ENCODE peak calls at places on chromosome 10, in ten cellular contexts. N, L, P, R, F, Q, G, Z, T and H are unnamed samples. For H3K4me1, the result is how much of the 10 kb centered on the place peaks cover.

GRCh38 chr10:28396317-28396716 is 93.5 kb upstream of the MPP7 start:
- DNase-seq in G (no peak), T (no peak), L (no peak), R (no peak), P (no peak), F (no peak), N (no peak), Q (no peak), Z (no peak), H (no peak)

GRCh38 chr10:472241-472910 is 217.1 kb downstream of the DIP2C start:
- DNase-seq in G (no peak), Q (no peak), L (no peak), F (no peak), Z (no peak), P (no peak), N (peak), T (no peak), R (no peak), H (no peak)

GRCh38 chr10:89414879-89415821 is 782 bp downstream of the IFIT5 start:
- DNase-seq in T (peak), Q (peak), Z (peak), N (peak), R (peak), L (no peak), P (peak), G (no peak), F (peak), H (peak)

GRCh38 chr10:90484518-90484917 is 373.3 kb downstream of the HTR7 start:
- DNase-seq in N (peak), P (peak), L (no peak), Z (no peak), G (peak), F (peak), Q (no peak), T (no peak), R (peak), H (no peak)

GRCh38 chr10:48711830-48712229 is 27.2 kb downstream of the WDFY4 start:
- DNase-seq in N (no peak), T (no peak), G (no peak), Q (no peak), L (no peak), R (no peak), P (no peak), Z (no peak), F (no peak), H (no peak)

GRCh38 chr10:84179059-84179710 is 5.6 kb downstream of the GPR15LG start:
- DNase-seq in Z (peak), G (no peak), Q (no peak), T (peak), P (no peak), N (no peak), R (no peak), F (no peak), L (no peak), H (no peak)

GRCh38 chr10:7797582-7797981 is 9.6 kb downstream of the ATP5F1C start:
- DNase-seq in T (peak), F (peak), Q (peak), Z (no peak), G (peak), P (peak), L (no peak), R (no peak), N (no peak), H (no peak)

GRCh38 chr10:131818510-131819234 is 82.1 kb upstream of the PPP2R2D start:
- DNase-seq in P (no peak), R (no peak), L (no peak), F (no peak), G (no peak), T (no peak), Q (no peak), Z (no peak), N (no peak), H (peak)

GRCh38 chr10:101285093-101285463 is 55.8 kb upstream of the LBX1 start:
- DNase-seq in F (no peak), Q (no peak), P (no peak), Z (no peak), N (peak), T (no peak), G (no peak), R (no peak), L (no peak), H (no peak)

GRCh38 chr10:79018591-79019011 is 50.2 kb upstream of the ZMIZ1 start:
- DNase-seq in P (no peak), F (peak), R (no peak), Z (no peak), T (peak), Q (no peak), G (no peak), N (no peak), L (no peak), H (no peak)

GRCh38 chr10:79019961-79020491 is 48.7 kb upstream of the ZMIZ1 start:
- DNase-seq in G (no peak), N (no peak), Z (no peak), F (peak), T (no peak), P (no peak), L (no peak), R (no peak), Q (no peak), H (no peak)

GRCh38 chr10:79020605-79021004 is 48.2 kb upstream of the ZMIZ1 start:
- DNase-seq in Z (no peak), N (no peak), G (no peak), Q (no peak), L (no peak), P (no peak), T (no peak), F (no peak), R (no peak), H (no peak)

GRCh38 chr10:79017882-79018550 is 50.8 kb upstream of the ZMIZ1 start:
- DNase-seq in P (no peak), Q (no peak), L (no peak), G (no peak), Z (no peak), F (no peak), R (no peak), N (no peak), T (no peak), H (no peak)

GRCh38 chr10:79019441-79019840 is 49.3 kb upstream of the ZMIZ1 start:
- DNase-seq in N (no peak), P (no peak), R (no peak), Z (no peak), F (no peak), Q (no peak), L (no peak), G (no peak), T (no peak), H (no peak)
- H3K27ac ChIP-seq in N (no peak), P (no peak), R (no peak), Z (no peak), F (no peak), Q (no peak), L (no peak), G (no peak), T (no peak), H (no peak)

GRCh38 chr10:122219340-122219739 is 51.8 kb upstream of the BTBD16 start:
- DNase-seq in F (no peak), T (no peak), N (no peak), P (no peak), L (no peak), G (no peak), Z (no peak), Q (no peak), R (no peak), H (no peak)

GRCh38 chr10:122216047-122216446 is 55.0 kb upstream of the BTBD16 start:
- DNase-seq in Q (no peak), F (no peak), G (no peak), Z (no peak), N (no peak), P (no peak), L (no peak), R (no peak), T (no peak), H (no peak)

GRCh38 chr10:122210481-122211265 is 60.4 kb upstream of the BTBD16 start:
- DNase-seq in P (no peak), T (no peak), Q (no peak), Z (no peak), N (no peak), R (no peak), F (no peak), L (no peak), G (no peak), H (no peak)

GRCh38 chr10:122208616-122209430 is 62.3 kb upstream of the BTBD16 start:
- DNase-seq in T (no peak), P (no peak), L (no peak), Z (no peak), R (no peak), N (no peak), G (no peak), F (no peak), Q (no peak), H (no peak)

GRCh38 chr10:122213766-122214165 is 57.3 kb upstream of the BTBD16 start:
- DNase-seq in L (no peak), F (no peak), Q (no peak), R (peak), G (no peak), Z (no peak), T (no peak), N (peak), P (no peak), H (no peak)
- H3K4me1 ChIP-seq in L (under half), F (under half), Q (under half), R (under half), G (under half), Z (under half), T (under half), N (under half), P (under half), H (under half)

GRCh38 chr10:110793887-110794286 is 77.8 kb upstream of the PDCD4 start:
- DNase-seq in N (no peak), L (no peak), R (no peak), F (no peak), Q (no peak), T (peak), Z (no peak), G (no peak), P (no peak), H (no peak)
- H3K27ac ChIP-seq in N (no peak), L (no peak), R (no peak), F (peak), Q (no peak), T (no peak), Z (no peak), G (no peak), P (no peak), H (no peak)

GRCh38 chr10:4130685-4131084 is 345.7 kb upstream of the KLF6 start:
- DNase-seq in T (no peak), F (no peak), G (no peak), Q (no peak), L (no peak), N (no peak), R (no peak), Z (no peak), P (no peak), H (no peak)

GRCh38 chr10:4127518-4128315 is 342.7 kb upstream of the KLF6 start:
- DNase-seq in G (no peak), T (no peak), R (no peak), Z (peak), N (no peak), F (no peak), L (peak), Q (no peak), P (peak), H (no peak)

GRCh38 chr10:4132216-4132556 is 347.2 kb upstream of the KLF6 start:
- DNase-seq in P (no peak), Z (no peak), F (no peak), R (no peak), N (no peak), L (no peak), G (no peak), T (no peak), Q (no peak), H (no peak)

GRCh38 chr10:4131407-4132215 is 346.6 kb upstream of the KLF6 start:
- DNase-seq in P (peak), N (no peak), R (no peak), F (no peak), Q (no peak), Z (peak), G (peak), T (peak), L (peak), H (no peak)

GRCh38 chr10:4129866-4130455 is 345.0 kb upstream of the KLF6 start:
- DNase-seq in G (no peak), F (no peak), P (peak), Q (no peak), N (no peak), T (peak), R (no peak), Z (no peak), L (no peak), H (no peak)
- H3K4me1 ChIP-seq in G (under half), F (under half), P (under half), Q (under half), N (under half), T (under half), R (under half), Z (under half), L (under half), H (under half)

DNA sequence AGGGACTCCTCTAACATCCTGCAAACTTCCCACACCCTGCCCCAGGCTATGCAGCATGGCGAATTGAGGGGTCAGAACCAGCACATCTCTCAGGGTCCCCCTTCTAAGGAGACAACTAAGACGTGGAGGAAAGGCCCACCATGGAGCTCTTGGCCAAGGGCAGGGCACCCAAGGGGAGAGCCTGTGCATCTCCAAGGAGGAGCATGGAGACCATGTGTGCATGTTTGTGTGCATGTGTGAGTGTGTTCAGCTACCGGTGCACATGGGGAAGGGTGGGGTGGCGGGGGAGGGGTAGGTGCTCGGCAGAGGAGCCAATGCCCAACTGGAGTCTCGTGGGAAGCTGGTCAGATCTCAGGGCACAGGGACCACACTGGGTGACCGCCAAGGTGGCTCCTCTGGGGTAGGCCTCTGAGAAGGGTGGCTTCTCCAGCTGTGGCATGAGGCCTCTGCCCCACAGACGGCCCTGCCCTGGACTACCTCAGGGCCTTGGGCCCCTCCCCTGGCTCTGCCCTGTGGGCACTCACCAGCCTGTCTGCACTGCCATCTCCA is 62.4 kb downstream of the RASGEF1A start:
- DNase-seq in G (no peak), P (no peak), T (no peak), L (no peak), F (peak), Q (no peak), N (no peak), R (no peak), Z (no peak), H (no peak)
- H3K27ac ChIP-seq in G (no peak), P (no peak), T (no peak), L (no peak), F (no peak), Q (no peak), N (no peak), R (no peak), Z (no peak), H (no peak)

DNA sequence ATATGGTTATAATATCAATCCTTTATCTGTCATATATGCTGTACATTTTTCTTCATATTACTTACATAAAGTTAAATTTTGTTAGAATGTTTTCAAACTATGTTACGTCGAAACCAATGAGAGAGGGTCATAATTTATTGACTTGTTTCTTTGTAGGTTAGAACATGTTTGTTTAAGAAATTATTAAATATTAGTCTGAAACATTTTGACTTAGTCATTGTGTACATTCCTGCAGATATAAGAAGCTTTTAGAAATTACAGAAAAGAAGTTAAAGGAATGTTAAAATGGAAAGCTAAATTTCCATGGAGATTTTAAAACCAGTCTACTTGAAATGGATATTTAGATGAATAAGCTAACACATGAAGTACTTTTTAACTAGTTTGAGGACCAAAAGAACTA is 99.8 kb downstream of the ANKRD30A start:
- DNase-seq in G (no peak), R (no peak), P (peak), L (no peak), Q (no peak), T (no peak), Z (no peak), N (no peak), F (no peak), H (no peak)
- H3K4me1 ChIP-seq in G (under half), R (under half), P (under half), L (under half), Q (under half), T (under half), Z (under half), N (under half), F (under half), H (under half)